ENCODE peak calls at places on chromosomes 4 and X, in five cellular contexts. N is cerebellum, T is anterior cingulate cortex, D is SJSA1, H is kidney tubule cell. L is an unnamed sample.

GRCh38 chr4:16289872-16290554 is 63.7 kb upstream of the TAPT1 start:
- DNase-seq in T (no peak), H (peak; percentile 41), D (no peak), N (peak; percentile 10), L (peak; percentile 51)

GRCh38 chr4:3668825-3669552 is 97.2 kb upstream of the ADRA2C start:
- DNase-seq in T (no peak), N (no peak), H (no peak), D (no peak), L (no peak)

GRCh38 chr4:115107411-115107810 is 6.0 kb downstream of the NDST4 start:
- DNase-seq in N (no peak), H (no peak), D (no peak), T (no peak), L (no peak)

GRCh38 chr4:26288308-26288982 is 32.4 kb upstream of the RBPJ start:
- DNase-seq in T (no peak), H (peak; percentile 75), D (peak; percentile 71), N (no peak), L (no peak)

GRCh38 chrX:13092455-13092941 is 48.1 kb upstream of the FAM9C start:
- DNase-seq in H (no peak), T (no peak), N (no peak), D (no peak), L (peak; percentile 63)

GRCh38 chrX:114841051-114841450 is 176.4 kb downstream of the IL13RA2 start:
- DNase-seq in D (no peak), N (no peak), H (no peak), T (no peak), L (no peak)

GRCh38 chrX:138128025-138128671 is 562.2 kb downstream of the ZIC3 start:
- DNase-seq in N (peak; percentile 0), T (no peak), H (peak; percentile 52), D (peak; percentile 43), L (no peak)

GRCh38 chr4:164396439-164396838 is 357.5 kb upstream of the SMIM31 start:
- DNase-seq in N (no peak), D (no peak), T (no peak), H (no peak), L (no peak)

GRCh38 chr4:41296995-41297394 is 40.3 kb downstream of the UCHL1 start:
- DNase-seq in T (no peak), H (no peak), D (no peak), N (no peak), L (no peak)

GRCh38 chr4:55030606-55031005 is 94.8 kb downstream of the KDR start:
- DNase-seq in H (no peak), D (no peak), N (no peak), T (no peak), L (no peak)

GRCh38 chrX:105167233-105167632 is 53.3 kb downstream of the TEX13A start:
- DNase-seq in D (no peak), H (no peak), N (no peak), T (no peak), L (no peak)